ENCODE peak calls at places on chromosome 17, in seven cellular contexts. J, X, Z, L, M, I and D are unnamed samples. For H3K9me3, the result is how much of the 10 kb centered on the place peaks cover.

GRCh38 chr17:17666111-17666714 is 15.0 kb upstream of the RAI1 start:
- DNase-seq in J (peak), X (no peak), Z (no peak), L (no peak), M (no peak), I (no peak), D (no peak)

GRCh38 chr17:81635431-81635830 is 1.5 kb downstream of the NPLOC4 start:
- DNase-seq in J (no peak), X (no peak), Z (no peak), L (no peak), M (no peak), I (no peak), D (no peak)

GRCh38 chr17:56172517-56172982 is 19.3 kb downstream of the ANKFN1 start:
- DNase-seq in J (no peak), X (peak), Z (no peak), L (no peak), M (peak), I (no peak), D (no peak)

GRCh38 chr17:28811594-28812135 is 30.9 kb downstream of the FAM222B start:
- DNase-seq in J (peak), X (no peak), Z (peak), L (no peak), M (no peak), I (no peak), D (no peak)

GRCh38 chr17:4978720-4979119 is 8.8 kb downstream of the CAMTA2 start:
- DNase-seq in J (no peak), X (no peak), Z (no peak), L (no peak), M (no peak), I (no peak), D (no peak)

GRCh38 chr17:71361691-71362450 is 758.9 kb upstream of the SOX9 start:
- DNase-seq in J (peak), X (no peak), Z (no peak), L (no peak), M (no peak), I (no peak), D (no peak)

GRCh38 chr17:29045734-29046133 is 2.8 kb downstream of the PIPOX start:
- DNase-seq in J (no peak), X (no peak), Z (no peak), L (no peak), M (no peak), I (no peak), D (no peak)

GRCh38 chr17:71327376-71328059 is 793.3 kb upstream of the SOX9 start:
- DNase-seq in J (peak), X (no peak), Z (no peak), L (no peak), M (no peak), I (no peak), D (no peak)

GRCh38 chr17:50518265-50519023 is 10.2 kb downstream of the MYCBPAP start:
- DNase-seq in J (no peak), X (peak), Z (no peak), L (no peak), M (no peak), I (no peak), D (no peak)

GRCh38 chr17:38741853-38742421 is 6.2 kb downstream of the PCGF2 start:
- DNase-seq in J (no peak), X (peak), Z (no peak), L (no peak), M (peak), I (no peak), D (no peak)

GRCh38 chr17:81509687-81510523 is 2.7 kb downstream of the ACTG1 start:
- DNase-seq in J (no peak), X (no peak), Z (peak), L (peak), M (no peak), I (peak), D (no peak)

GRCh38 chr17:39231091-39231561 is 5.4 kb upstream of the STAC2 start:
- DNase-seq in J (no peak), X (no peak), Z (no peak), L (no peak), M (no peak), I (no peak), D (no peak)

GRCh38 chr17:7914771-7915610 is 1.1 kb downstream of the RNF227 start:
- DNase-seq in J (peak), X (peak), Z (no peak), L (no peak), M (peak), I (no peak), D (no peak)

GRCh38 chr17:151886-152859 is 14.8 kb downstream of the SCGB1C2 start:
- DNase-seq in J (peak), X (no peak), Z (peak), L (no peak), M (peak), I (no peak), D (peak)

GRCh38 chr17:64306850-64307463 is 43.9 kb upstream of the TEX2 start:
- DNase-seq in J (peak), X (peak), Z (peak), L (peak), M (peak), I (peak), D (peak)

GRCh38 chr17:41810659-41811548 is 845 bp downstream of the P3H4 start:
- DNase-seq in J (no peak), X (peak), Z (no peak), L (no peak), M (no peak), I (no peak), D (no peak)

GRCh38 chr17:66737524-66737923 is 97.4 kb upstream of the CACNG5 start:
- DNase-seq in J (peak), X (peak), Z (no peak), L (no peak), M (peak), I (no peak), D (no peak)

GRCh38 chr17:62126292-62126691 is 61.2 kb upstream of the MED13 start:
- DNase-seq in J (no peak), X (no peak), Z (no peak), L (no peak), M (no peak), I (no peak), D (no peak)

GRCh38 chr17:9432121-9432866 is 143.3 kb downstream of the STX8 start:
- DNase-seq in J (no peak), X (no peak), Z (peak), L (no peak), M (no peak), I (no peak), D (no peak)

GRCh38 chr17:28755486-28755885 is 11.7 kb downstream of the TRAF4 start:
- DNase-seq in J (no peak), X (no peak), Z (peak), L (no peak), M (no peak), I (no peak), D (no peak)

GRCh38 chr17:38967290-38967738 is at the start of gene FBXO47:
- DNase-seq in J (peak), X (peak), Z (no peak), L (peak), M (peak), I (peak), D (peak)

GRCh38 chr17:27741361-27741861 is 58.9 kb downstream of the NOS2 start:
- DNase-seq in J (peak), X (no peak), Z (no peak), L (no peak), M (no peak), I (no peak), D (no peak)

GRCh38 chr17:3167574-3167973 is 29.7 kb upstream of the OR1A2 start:
- DNase-seq in J (no peak), X (no peak), Z (no peak), L (no peak), M (no peak), I (no peak), D (no peak)

GRCh38 chr17:6454495-6455320 is 10.5 kb downstream of the PIMREG start:
- DNase-seq in J (no peak), X (no peak), Z (no peak), L (no peak), M (no peak), I (no peak), D (no peak)

GRCh38 chr17:38454528-38454927 is 26.3 kb downstream of the ARHGAP23 start:
- DNase-seq in J (peak), X (peak), Z (peak), L (no peak), M (peak), I (no peak), D (peak)

GRCh38 chr17:17859909-17860760 is 23.3 kb upstream of the SREBF1 start:
- DNase-seq in J (no peak), X (peak), Z (peak), L (peak), M (peak), I (peak), D (no peak)

GRCh38 chr17:73973881-73974409 is 229.5 kb upstream of the RPL38 start:
- DNase-seq in J (peak), X (peak), Z (no peak), L (no peak), M (peak), I (no peak), D (no peak)

GRCh38 chr17:28030386-28030785 is 12.1 kb upstream of the NLK start:
- DNase-seq in J (no peak), X (peak), Z (no peak), L (no peak), M (no peak), I (no peak), D (no peak)

GRCh38 chr17:75476274-75476673 is 19.8 kb downstream of the TMEM94 start:
- DNase-seq in J (peak), X (no peak), Z (no peak), L (no peak), M (no peak), I (no peak), D (no peak)

GRCh38 chr17:75475851-75476250 is 19.4 kb downstream of the TMEM94 start:
- DNase-seq in J (no peak), X (no peak), Z (no peak), L (no peak), M (peak), I (no peak), D (no peak)

GRCh38 chr17:75475144-75475835 is 18.9 kb downstream of the TMEM94 start:
- DNase-seq in J (no peak), X (no peak), Z (no peak), L (no peak), M (no peak), I (no peak), D (no peak)

GRCh38 chr17:75473246-75473645 is 16.8 kb downstream of the TMEM94 start:
- DNase-seq in J (no peak), X (no peak), Z (no peak), L (no peak), M (peak), I (no peak), D (no peak)

DNA sequence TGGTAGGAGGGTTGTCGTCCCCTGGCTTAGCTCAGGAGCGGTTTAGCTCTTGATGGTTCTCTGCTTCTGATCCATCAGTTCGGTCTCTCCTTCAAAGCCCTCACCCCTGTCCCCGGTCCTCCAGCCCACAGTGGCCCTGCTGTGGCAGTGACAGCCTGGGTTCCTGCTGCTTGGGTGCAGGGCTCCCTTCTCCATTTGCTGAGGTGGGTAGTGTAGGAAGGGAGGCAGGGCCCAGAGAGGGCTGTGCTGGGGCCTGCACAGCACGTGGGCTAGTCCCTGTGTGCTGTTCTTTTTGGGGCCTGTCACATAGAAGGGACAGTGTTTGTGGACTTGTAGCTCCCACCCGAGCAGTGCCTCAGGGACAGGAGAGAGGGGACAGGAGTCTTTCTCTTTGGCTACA is 18.3 kb downstream of the TMEM94 start:
- DNase-seq in J (no peak), X (no peak), Z (no peak), L (no peak), M (no peak), I (no peak), D (no peak)
- H3K27ac ChIP-seq in J (no peak), X (no peak), Z (no peak), L (no peak), M (peak), I (no peak), D (peak)

GRCh38 chr17:83183951-83184506 is 104.6 kb downstream of the METRNL start:
- DNase-seq in J (no peak), X (peak), Z (no peak), L (no peak), M (no peak), I (no peak), D (peak)
- H3K9me3 ChIP-seq in J (under half), X (under half), Z (under half), L (under half), M (under half), I (under half), D (under half)

DNA sequence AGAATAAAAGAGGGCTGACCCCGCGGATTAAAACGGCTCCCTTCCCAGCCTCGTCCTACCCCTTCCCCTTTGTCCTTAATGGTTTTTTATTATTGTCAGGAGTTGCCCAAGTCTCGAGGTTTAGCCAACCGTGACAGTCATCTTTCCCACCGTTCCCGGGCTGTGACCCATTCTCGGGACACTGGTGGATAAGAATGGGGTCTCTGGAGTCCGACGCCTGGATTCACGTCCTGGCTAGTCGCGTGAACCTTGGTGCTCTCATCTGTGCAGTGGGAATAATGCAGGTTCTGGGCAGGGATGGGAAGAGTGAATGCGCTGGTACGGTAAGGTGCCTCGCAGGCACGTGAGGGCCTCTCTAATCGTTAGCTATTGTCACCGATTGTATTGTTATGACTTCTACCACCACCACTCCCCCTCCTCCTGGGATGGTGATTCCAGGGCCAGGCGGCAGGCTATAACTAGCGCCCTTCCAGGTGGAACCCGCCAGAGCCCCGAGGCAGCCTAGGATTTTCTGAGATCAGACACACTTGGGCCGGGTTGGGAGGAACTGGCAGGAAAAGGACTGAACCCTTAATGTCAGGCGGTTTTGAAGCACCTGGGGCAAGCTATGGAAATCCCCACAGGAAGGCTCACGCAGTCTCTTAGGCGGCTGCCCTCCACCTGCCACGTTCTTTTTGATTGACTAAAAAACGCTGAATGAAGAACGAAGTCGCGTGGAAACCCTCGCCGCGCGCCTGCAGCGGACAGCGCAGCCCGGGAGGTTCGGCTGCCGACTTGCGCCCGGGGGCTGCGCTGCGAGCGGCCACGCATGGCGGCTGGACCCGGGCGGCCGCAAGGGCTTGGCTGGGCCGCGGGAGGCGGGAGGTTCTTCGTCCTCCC is 2.7 kb downstream of the HS3ST3B1 start:
- DNase-seq in J (no peak), X (no peak), Z (no peak), L (peak), M (no peak), I (peak), D (no peak)
- H3K4me3 ChIP-seq in J (peak), X (no peak), Z (peak), L (peak), M (peak), I (peak), D (no peak)

DNA sequence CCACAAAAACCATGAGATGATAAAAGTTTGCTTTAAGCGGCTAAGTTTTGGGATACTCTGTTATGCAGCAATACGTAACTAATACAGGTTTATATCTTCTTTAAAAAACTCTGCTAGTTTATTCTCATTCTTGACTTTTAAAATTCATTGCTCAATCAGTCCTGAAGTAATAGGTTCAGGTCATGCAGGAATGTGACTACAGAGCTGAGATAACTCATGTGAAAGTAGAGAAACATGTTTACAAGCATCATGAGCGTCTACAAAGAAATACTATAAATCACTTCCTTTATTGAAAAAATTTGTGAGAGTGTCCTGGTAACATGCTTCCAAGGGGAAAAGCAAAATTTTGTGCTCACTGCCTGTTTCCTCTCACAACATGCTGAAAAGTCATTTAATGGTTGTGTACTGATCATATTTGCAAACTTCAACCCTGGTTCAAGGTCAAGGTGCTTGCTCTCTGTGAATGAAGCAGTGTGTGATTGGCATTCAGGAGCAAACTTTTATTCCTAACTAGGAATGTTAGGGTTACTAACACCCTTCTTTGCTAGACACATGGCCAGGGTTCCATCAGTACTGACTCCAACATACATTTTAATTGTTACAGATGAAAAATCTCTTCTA is 12.5 kb upstream of the TMIGD1 start:
- DNase-seq in J (no peak), X (no peak), Z (no peak), L (no peak), M (no peak), I (no peak), D (no peak)
- H3K27ac ChIP-seq in J (no peak), X (peak), Z (no peak), L (no peak), M (peak), I (no peak), D (no peak)

DNA sequence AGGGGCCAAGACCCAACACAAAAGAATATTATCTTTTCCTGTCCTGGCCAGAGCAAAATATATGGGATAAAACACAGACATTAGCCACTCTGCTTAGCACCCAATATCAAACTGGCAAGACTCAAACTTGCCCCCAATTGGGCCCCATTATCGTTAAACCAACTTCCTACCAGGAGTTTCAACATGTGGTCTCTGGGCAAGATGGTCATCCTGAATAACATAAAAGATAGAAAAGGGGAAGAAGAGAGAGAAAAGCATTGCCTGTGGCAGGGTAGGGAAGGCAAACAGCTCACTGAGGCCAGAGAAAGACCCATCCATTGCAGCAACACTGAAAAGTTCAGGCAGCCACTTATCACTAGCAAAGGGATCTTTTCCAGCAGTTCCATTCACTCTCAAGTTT is 502.1 kb downstream of the KIF2B start:
- DNase-seq in J (no peak), X (no peak), Z (no peak), L (no peak), M (no peak), I (no peak), D (no peak)
- H3K9me3 ChIP-seq in J (under half), X (under half), Z (under half), L (under half), M (half or more), I (under half), D (under half)

GRCh38 chr17:79793924-79794304 is 3.0 kb downstream of the CBX8 start:
- DNase-seq in J (no peak), X (no peak), Z (no peak), L (no peak), M (no peak), I (no peak), D (no peak)

GRCh38 chr17:79791354-79792123 is 5.3 kb downstream of the CBX8 start:
- DNase-seq in J (no peak), X (no peak), Z (no peak), L (no peak), M (no peak), I (no peak), D (no peak)

GRCh38 chr17:79790805-79791353 is 6.0 kb downstream of the CBX8 start:
- DNase-seq in J (no peak), X (no peak), Z (no peak), L (no peak), M (no peak), I (no peak), D (no peak)

GRCh38 chr17:79792984-79793923 is 3.6 kb downstream of the CBX8 start:
- DNase-seq in J (peak), X (no peak), Z (peak), L (no peak), M (no peak), I (no peak), D (no peak)

GRCh38 chr17:79792371-79792871 is 4.5 kb downstream of the CBX8 start:
- DNase-seq in J (no peak), X (no peak), Z (peak), L (no peak), M (no peak), I (no peak), D (no peak)
- H3K4me3 ChIP-seq in J (no peak), X (no peak), Z (peak), L (no peak), M (peak), I (no peak), D (peak)

GRCh38 chr17:19002805-19003542 is 1.6 kb downstream of the FAM83G start:
- DNase-seq in J (peak), X (no peak), Z (no peak), L (peak), M (no peak), I (no peak), D (no peak)

GRCh38 chr17:19004601-19005441 is at the start of gene FAM83G:
- DNase-seq in J (peak), X (peak), Z (peak), L (peak), M (peak), I (peak), D (peak)

GRCh38 chr17:19003966-19004600 is 481 bp downstream of the FAM83G start:
- DNase-seq in J (peak), X (peak), Z (no peak), L (peak), M (no peak), I (peak), D (peak)

GRCh38 chr17:19002191-19002590 is 2.4 kb downstream of the FAM83G start:
- DNase-seq in J (no peak), X (no peak), Z (no peak), L (no peak), M (no peak), I (no peak), D (no peak)

DNA sequence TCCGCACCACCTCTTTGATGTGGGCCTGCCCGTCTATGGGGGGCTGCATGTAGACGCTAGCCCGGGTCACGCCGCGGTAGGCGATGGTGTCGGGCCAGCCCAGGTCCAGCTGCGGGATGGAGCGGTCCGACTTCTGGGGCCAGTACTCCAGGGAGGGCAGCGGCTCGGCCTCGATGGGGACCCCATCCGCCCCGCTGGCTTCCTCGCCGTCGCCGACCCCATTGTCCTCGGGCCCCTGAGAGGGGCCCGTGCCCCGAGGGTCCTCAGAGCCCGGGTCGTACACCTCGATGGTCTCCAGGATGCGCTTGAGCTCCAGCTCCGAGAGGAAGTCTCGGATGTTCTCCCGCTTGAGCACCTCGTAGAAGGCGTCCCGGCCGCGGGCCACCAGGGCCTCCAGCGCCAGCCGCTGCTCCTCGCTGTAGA is 1.0 kb downstream of the FAM83G start:
- DNase-seq in J (no peak), X (no peak), Z (no peak), L (no peak), M (no peak), I (no peak), D (no peak)
- H3K27ac ChIP-seq in J (peak), X (no peak), Z (no peak), L (no peak), M (no peak), I (peak), D (peak)

GRCh38 chr17:82943751-82944150 is 103.9 kb upstream of the ZNF750 start:
- DNase-seq in J (no peak), X (no peak), Z (no peak), L (no peak), M (peak), I (no peak), D (no peak)
- H3K9me3 ChIP-seq in J (under half), X (under half), Z (under half), L (under half), M (under half), I (under half), D (under half)

GRCh38 chr17:35460354-35460851 is 11.8 kb upstream of the SLFN13 start:
- DNase-seq in J (no peak), X (peak), Z (no peak), L (peak), M (peak), I (peak), D (peak)
- H3K4me3 ChIP-seq in J (no peak), X (no peak), Z (no peak), L (peak), M (peak), I (peak), D (peak)